ENCODE peak calls at places on chromosomes 11 and 22, in ten cellular contexts. T, F, B, Z, L, Q, R, Y, X and V are unnamed samples.

GRCh38 chr11:33147559-33147958 is 13.7 kb downstream of the CSTF3 start:
- DNase-seq in T (no peak), F (no peak), B (no peak), Z (no peak), L (peak; percentile 74), Q (no peak), R (no peak), Y (no peak), X (no peak), V (no peak)

GRCh38 chr11:30465623-30466022 is 120.5 kb downstream of the MPPED2 start:
- DNase-seq in T (no peak), F (no peak), B (no peak), Z (no peak), L (no peak), Q (no peak), R (no peak), Y (no peak), X (no peak), V (no peak)

GRCh38 chr22:48960981-48961655 is 866.6 kb downstream of the BRD1 start:
- DNase-seq in T (no peak), F (no peak), B (no peak), Z (no peak), L (no peak), Q (no peak), R (no peak), Y (no peak), X (no peak), V (no peak)

GRCh38 chr11:87092159-87092558 is 54.4 kb downstream of the TMEM135 start:
- DNase-seq in T (no peak), F (no peak), B (no peak), Z (no peak), L (peak; percentile 50), Q (no peak), R (no peak), Y (no peak), X (no peak), V (no peak)

GRCh38 chr11:16897460-16898061 is 116.7 kb downstream of the PLEKHA7 start:
- DNase-seq in T (no peak), F (peak; percentile 51), B (no peak), Z (no peak), L (no peak), Q (no peak), R (no peak), Y (no peak), X (no peak), V (no peak)

GRCh38 chr11:119742263-119742861 is 13.4 kb upstream of the NECTIN1 start:
- DNase-seq in T (no peak), F (no peak), B (no peak), Z (no peak), L (no peak), Q (peak; percentile 46), R (no peak), Y (no peak), X (no peak), V (no peak)

GRCh38 chr11:26332572-26332915 is 614 bp downstream of the ANO3 start:
- DNase-seq in T (no peak), F (no peak), B (no peak), Z (no peak), L (no peak), Q (no peak), R (no peak), Y (no peak), X (no peak), V (no peak)

GRCh38 chr11:11252403-11252802 is 100.6 kb downstream of the CSNK2A3 start:
- DNase-seq in T (no peak), F (no peak), B (no peak), Z (no peak), L (no peak), Q (no peak), R (no peak), Y (no peak), X (no peak), V (no peak)

GRCh38 chr11:94024547-94024946 is 3.4 kb downstream of the HEPHL1 start:
- DNase-seq in T (no peak), F (no peak), B (no peak), Z (no peak), L (no peak), Q (no peak), R (no peak), Y (no peak), X (no peak), V (no peak)

GRCh38 chr22:32854351-32854804 is 52.9 kb downstream of the TIMP3 start:
- DNase-seq in T (no peak), F (no peak), B (peak; percentile 15), Z (no peak), L (no peak), Q (no peak), R (no peak), Y (no peak), X (no peak), V (no peak)

GRCh38 chr11:27205269-27205668 is 157.7 kb downstream of the CCDC34 start:
- DNase-seq in T (no peak), F (no peak), B (no peak), Z (no peak), L (no peak), Q (no peak), R (no peak), Y (no peak), X (no peak), V (no peak)

GRCh38 chr11:70637949-70638598 is 239.7 kb downstream of the CTTN start:
- DNase-seq in T (no peak), F (no peak), B (peak; percentile 37), Z (no peak), L (no peak), Q (no peak), R (no peak), Y (no peak), X (no peak), V (no peak)

GRCh38 chr11:106447631-106448191 is 370.2 kb downstream of the AASDHPPT start:
- DNase-seq in T (no peak), F (no peak), B (no peak), Z (no peak), L (no peak), Q (no peak), R (no peak), Y (no peak), X (no peak), V (no peak)

GRCh38 chr22:46073683-46074504 is 76.4 kb upstream of the PPARA start:
- DNase-seq in T (peak; percentile 61), F (peak; percentile 53), B (no peak), Z (peak; percentile 37), L (peak; percentile 9), Q (no peak), R (peak; percentile 66), Y (no peak), X (no peak), V (no peak)

GRCh38 chr11:31240340-31240904 is 129.1 kb downstream of the DCDC1 start:
- DNase-seq in T (no peak), F (peak; percentile 51), B (peak; percentile 21), Z (no peak), L (peak; percentile 58), Q (peak; percentile 10), R (no peak), Y (no peak), X (no peak), V (peak; percentile 11)

GRCh38 chr11:6695377-6695776 is 12.2 kb upstream of the MRPL17 start:
- DNase-seq in T (no peak), F (peak; percentile 95), B (no peak), Z (no peak), L (no peak), Q (no peak), R (no peak), Y (no peak), X (no peak), V (no peak)

GRCh38 chr11:41665633-41666032 is 206.2 kb upstream of the LRRC4C start:
- DNase-seq in T (no peak), F (no peak), B (no peak), Z (no peak), L (no peak), Q (no peak), R (no peak), Y (no peak), X (no peak), V (no peak)

GRCh38 chr22:37491559-37492427 is 5.6 kb upstream of the MFNG start:
- DNase-seq in T (no peak), F (no peak), B (no peak), Z (no peak), L (peak; percentile 20), Q (no peak), R (no peak), Y (no peak), X (no peak), V (no peak)

GRCh38 chr11:7571640-7572000 is 57.8 kb downstream of the PPFIBP2 start:
- DNase-seq in T (peak; percentile 49), F (peak; percentile 78), B (peak; percentile 75), Z (peak; percentile 69), L (peak; percentile 69), Q (peak; percentile 35), R (no peak), Y (peak; percentile 29), X (no peak), V (no peak)

GRCh38 chr11:95991101-95991500 is 67.2 kb upstream of the MTMR2 start:
- DNase-seq in T (no peak), F (no peak), B (no peak), Z (no peak), L (peak; percentile 35), Q (no peak), R (no peak), Y (no peak), X (no peak), V (no peak)

GRCh38 chr22:20291604-20292063 is 23.5 kb upstream of the RTN4R start:
- DNase-seq in T (no peak), F (no peak), B (no peak), Z (no peak), L (no peak), Q (no peak), R (no peak), Y (no peak), X (no peak), V (no peak)

GRCh38 chr22:22462813-22463567 is 45.6 kb downstream of the ZNF280B start:
- DNase-seq in T (no peak), F (peak; percentile 2), B (no peak), Z (no peak), L (no peak), Q (no peak), R (no peak), Y (no peak), X (no peak), V (no peak)

GRCh38 chr22:40279017-40279416 is 67.3 kb upstream of the ADSL start:
- DNase-seq in T (no peak), F (no peak), B (no peak), Z (no peak), L (no peak), Q (no peak), R (no peak), Y (no peak), X (no peak), V (no peak)

GRCh38 chr22:37179622-37180420 is 8.2 kb downstream of the C1QTNF6 start:
- DNase-seq in T (no peak), F (no peak), B (no peak), Z (no peak), L (no peak), Q (no peak), R (no peak), Y (no peak), X (no peak), V (no peak)